ENCODE peak calls at places on chromosomes 1 and 21, in five cellular contexts. L is lung, X is colonic mucosa, A is right atrium auricular region, R is BJ. O is an unnamed sample.

GRCh38 chr1:93847811-93848288 is 31.2 kb downstream of the DNTTIP2 start:
- DNase-seq in L (peak; percentile 68), X (peak; percentile 75), A (peak; percentile 77), R (no peak), O (peak; percentile 63)

GRCh38 chr1:107934573-107934972 is 30.4 kb downstream of the VAV3 start:
- DNase-seq in L (no peak), X (no peak), A (no peak), R (no peak), O (no peak)

GRCh38 chr1:29636936-29637335 is 400.6 kb downstream of the PTPRU start:
- DNase-seq in L (no peak), X (no peak), A (no peak), R (no peak), O (no peak)

GRCh38 chr1:203306970-203307541 is 1.7 kb downstream of the BTG2 start:
- DNase-seq in L (no peak), X (peak; percentile 56), A (no peak), R (no peak), O (peak; percentile 48)

GRCh38 chr1:145983206-145983675 is 13.1 kb downstream of the TXNIP start:
- DNase-seq in L (no peak), X (peak; percentile 69), A (no peak), R (no peak), O (peak; percentile 88)

GRCh38 chr1:91806777-91807700 is 78.9 kb downstream of the TGFBR3 start:
- DNase-seq in L (no peak), X (no peak), A (no peak), R (no peak), O (no peak)

GRCh38 chr1:13643017-13643416 is 57.0 kb upstream of the PRDM2 start:
- DNase-seq in L (no peak), X (no peak), A (no peak), R (no peak), O (no peak)

GRCh38 chr1:29218223-29218622 is 12.5 kb downstream of the MECR start:
- DNase-seq in L (no peak), X (no peak), A (no peak), R (no peak), O (no peak)

GRCh38 chr21:25733859-25734653 is 648 bp downstream of the ATP5PF start:
- DNase-seq in L (peak; percentile 32), X (peak; percentile 38), A (no peak), R (no peak), O (no peak)

GRCh38 chr1:85259118-85259865 is at the start of gene C1orf52:
- DNase-seq in L (peak; percentile 94), X (peak; percentile 97), A (peak; percentile 96), R (peak; percentile 44), O (peak; percentile 95)

GRCh38 chr1:53586765-53587164 is 127.6 kb downstream of the DMRTB1 start:
- DNase-seq in L (no peak), X (no peak), A (peak; percentile 55), R (no peak), O (peak; percentile 13)

GRCh38 chr1:14304381-14304865 is 294.1 kb upstream of the KAZN start:
- DNase-seq in L (no peak), X (no peak), A (no peak), R (no peak), O (no peak)

GRCh38 chr1:166378805-166379204 is 212.0 kb upstream of the FAM78B start:
- DNase-seq in L (no peak), X (no peak), A (no peak), R (no peak), O (no peak)

GRCh38 chr1:241357366-241358305 is 631 bp upstream of the RGS7 start:
- DNase-seq in L (no peak), X (no peak), A (no peak), R (no peak), O (no peak)

GRCh38 chr1:163399976-163400375 is 78.2 kb downstream of the NUF2 start:
- DNase-seq in L (no peak), X (no peak), A (no peak), R (no peak), O (no peak)

GRCh38 chr1:3767328-3767925 is 5.1 kb upstream of the SMIM1 start:
- DNase-seq in L (no peak), X (no peak), A (no peak), R (no peak), O (no peak)

GRCh38 chr1:185035258-185035657 is 10.1 kb upstream of the RNF2 start:
- DNase-seq in L (no peak), X (no peak), A (no peak), R (no peak), O (no peak)

GRCh38 chr1:233647625-233648024 is 33.7 kb downstream of the KCNK1 start:
- DNase-seq in L (no peak), X (no peak), A (no peak), R (no peak), O (no peak)

DNA sequence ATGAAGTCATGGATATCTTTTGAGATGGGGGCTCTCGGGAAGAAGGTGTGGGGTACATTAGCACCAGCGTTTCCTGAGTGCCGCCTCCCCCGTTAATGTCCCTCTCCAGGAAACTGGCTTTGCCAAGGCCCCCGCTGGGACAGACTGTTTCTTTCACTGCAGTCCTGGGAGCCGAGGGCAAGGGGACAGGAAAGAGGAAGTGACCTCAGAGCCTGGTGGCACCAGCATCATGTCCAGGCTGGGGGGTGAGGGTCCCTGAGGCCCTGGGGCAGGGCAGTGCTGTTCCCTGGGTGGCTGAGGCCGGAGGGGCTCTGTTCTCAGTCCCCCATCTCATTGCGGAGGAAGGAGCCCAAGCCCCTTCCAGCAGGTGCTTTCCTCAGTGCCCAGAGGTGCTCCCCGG is 5.8 kb downstream of the PFKL start:
- DNase-seq in L (no peak), X (no peak), A (no peak), R (no peak), O (no peak)
- H3K4me3 ChIP-seq in L (no peak overlapping the region), X (no peak overlapping the region), A (no peak overlapping the region), R (no peak overlapping the region), O (no peak overlapping the region)

GRCh38 chr1:46476673-46477072 is 13.0 kb upstream of the DMBX1 start:
- DNase-seq in L (no peak), X (no peak), A (no peak), R (no peak), O (no peak)
- H3K27me3 ChIP-seq in L (no peaks in the 10 kb centered on the region), X (no peaks in the 10 kb centered on the region), A (no peaks in the 10 kb centered on the region), R (peaks cover 36% of the 10 kb centered on the region), O (no peaks in the 10 kb centered on the region)

GRCh38 chr1:229943148-229943714 is 123.8 kb upstream of the GALNT2 start:
- DNase-seq in L (no peak), X (no peak), A (no peak), R (no peak), O (no peak)

GRCh38 chr1:229943988-229944743 is 122.9 kb upstream of the GALNT2 start:
- DNase-seq in L (no peak), X (no peak), A (no peak), R (no peak), O (no peak)

GRCh38 chr1:229941160-229941559 is 125.9 kb upstream of the GALNT2 start:
- DNase-seq in L (no peak), X (no peak), A (no peak), R (no peak), O (no peak)

GRCh38 chr1:229941785-229942184 is 125.3 kb upstream of the GALNT2 start:
- DNase-seq in L (no peak), X (no peak), A (no peak), R (no peak), O (no peak)

DNA sequence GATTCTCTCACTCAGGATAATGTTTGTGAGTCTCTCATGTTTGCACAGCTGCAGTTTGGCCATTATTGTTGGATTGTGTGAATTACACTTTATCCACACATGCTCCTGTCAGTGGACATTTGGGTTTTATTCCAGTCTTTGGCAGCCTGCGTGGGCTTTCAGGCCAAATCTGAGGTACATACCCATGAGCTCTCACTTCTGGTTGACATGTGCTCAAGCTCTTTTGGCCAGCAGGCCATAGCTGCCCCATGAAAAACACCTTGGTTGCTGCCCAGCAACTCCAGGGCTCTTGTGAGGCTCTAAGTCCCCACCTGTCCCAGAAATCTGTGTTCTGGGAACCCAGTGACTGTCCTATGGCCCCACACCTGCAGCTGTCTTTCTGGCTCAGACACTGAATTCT is 124.5 kb upstream of the GALNT2 start:
- DNase-seq in L (no peak), X (no peak), A (no peak), R (no peak), O (no peak)
- TF ChIP-seq CTCF in L (no peak), X (no peak), A (no peak), R (no peak), O (no peak)

GRCh38 chr1:31577515-31578191 is 1.3 kb downstream of the TINAGL1 start:
- DNase-seq in L (peak; percentile 28), X (peak; percentile 73), A (peak; percentile 58), R (no peak), O (no peak)

GRCh38 chr1:31576743-31577455 is 584 bp downstream of the TINAGL1 start:
- DNase-seq in L (peak; percentile 25), X (peak; percentile 50), A (peak; percentile 55), R (no peak), O (peak; percentile 61)

GRCh38 chr1:31576201-31576669 is at the start of gene TINAGL1:
- DNase-seq in L (peak; percentile 64), X (peak; percentile 92), A (peak; percentile 64), R (no peak), O (peak; percentile 91)

GRCh38 chr1:31574749-31575372 is 1.5 kb upstream of the TINAGL1 start:
- DNase-seq in L (peak; percentile 17), X (peak; percentile 22), A (peak; percentile 52), R (no peak), O (no peak)

GRCh38 chr1:31575373-31576140 is 758 bp upstream of the TINAGL1 start:
- DNase-seq in L (peak; percentile 83), X (peak; percentile 90), A (peak; percentile 58), R (no peak), O (peak; percentile 91)
- H3K4me3 ChIP-seq in L (no peak overlapping the region), X (peak overlapping the region; percentile 78), A (peak overlapping the region; percentile 64), R (no peak overlapping the region), O (peak overlapping the region; percentile 64)

DNA sequence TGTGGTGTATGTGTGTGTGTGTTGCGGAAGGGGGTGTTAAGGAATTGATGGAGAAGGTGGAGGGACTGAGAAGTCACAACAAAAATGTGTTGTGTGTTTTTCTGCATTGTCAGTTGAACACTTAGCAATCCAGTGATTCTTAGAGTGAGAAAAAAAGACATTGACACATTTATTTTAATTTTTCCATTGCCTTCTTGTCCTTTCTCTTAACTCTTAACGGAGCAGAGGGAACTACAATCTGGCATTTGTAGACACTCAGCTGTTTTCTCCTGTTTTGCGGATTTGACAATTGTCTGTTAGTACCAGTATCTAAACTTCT is 725 bp downstream of the C1orf53 start:
- DNase-seq in L (no peak), X (no peak), A (no peak), R (no peak), O (no peak)
- H3K27me3 ChIP-seq in L (peaks cover 3% of the 10 kb centered on the region), X (peaks cover 8% of the 10 kb centered on the region), A (peaks cover 5% of the 10 kb centered on the region), R (no peaks in the 10 kb centered on the region), O (peaks cover 51% of the 10 kb centered on the region)

GRCh38 chr1:25616080-25616931 is at the start of gene MAN1C1:
- DNase-seq in L (peak; percentile 87), X (peak; percentile 84), A (peak; percentile 83), R (no peak), O (peak; percentile 88)
- TF ChIP-seq CTCF in L (peak; percentile 3), X (no peak), A (peak; percentile 20), R (peak; percentile 60), O (peak; percentile 46)

DNA sequence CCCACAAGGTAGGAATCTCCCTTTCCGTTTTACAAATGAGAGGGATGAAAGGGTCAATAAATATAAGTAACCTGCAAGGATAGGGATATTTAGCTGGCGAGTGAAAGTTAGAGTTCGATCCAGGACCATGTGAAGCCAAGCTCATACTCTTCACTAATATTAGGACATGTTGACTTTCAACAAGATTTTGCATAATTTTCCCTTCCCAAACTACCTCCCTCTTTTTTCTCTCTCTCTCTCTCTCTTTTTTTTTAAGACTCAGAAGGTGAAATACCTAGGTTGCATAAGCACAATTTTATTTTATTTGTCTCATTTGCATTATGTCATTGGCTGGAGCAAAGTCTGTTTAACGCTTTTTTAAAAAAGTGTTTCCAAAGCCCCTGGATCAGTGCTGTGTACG is 8.1 kb upstream of the MT1HL1 start:
- DNase-seq in L (no peak), X (no peak), A (no peak), R (no peak), O (no peak)
- H3K4me3 ChIP-seq in L (no peak overlapping the region), X (no peak overlapping the region), A (no peak overlapping the region), R (no peak overlapping the region), O (no peak overlapping the region)

O was measured in stomach.